ENCODE peak calls at places on chromosomes 5 and 9, in six cellular contexts. A is transverse colon, E is spleen, H is H1, I is stomach, K is HCT116. W is an unnamed sample.

GRCh38 chr5:135327429-135328127 is 71.5 kb downstream of the MACROH2A1 start:
- DNase-seq in A (no peak), E (no peak), H (no peak), I (no peak), K (no peak), W (no peak)

GRCh38 chr9:26502311-26502710 is 390.3 kb downstream of the CAAP1 start:
- DNase-seq in A (no peak), E (no peak), H (no peak), I (no peak), K (no peak), W (no peak)

GRCh38 chr5:154520861-154521453 is 42.9 kb upstream of the HAND1 start:
- DNase-seq in A (peak), E (no peak), H (peak), I (no peak), K (peak), W (peak)

GRCh38 chr9:88533951-88534455 is 975 bp upstream of the NXNL2 start:
- DNase-seq in A (peak), E (peak), H (peak), I (peak), K (no peak), W (peak)

GRCh38 chr5:73780297-73781080 is 154.5 kb downstream of the ARHGEF28 start:
- DNase-seq in A (peak), E (no peak), H (no peak), I (no peak), K (no peak), W (no peak)

GRCh38 chr5:178057839-178058238 is 55.5 kb upstream of the N4BP3 start:
- DNase-seq in A (no peak), E (no peak), H (no peak), I (no peak), K (no peak), W (no peak)

GRCh38 chr5:45132972-45133371 is 324.2 kb downstream of the MRPS30 start:
- DNase-seq in A (no peak), E (no peak), H (no peak), I (no peak), K (no peak), W (no peak)

GRCh38 chr9:34579097-34579818 is 10.3 kb downstream of the CNTFR start:
- DNase-seq in A (peak), E (no peak), H (no peak), I (no peak), K (no peak), W (no peak)

GRCh38 chr5:137192293-137192743 is 306.8 kb downstream of the SPOCK1 start:
- DNase-seq in A (no peak), E (no peak), H (no peak), I (no peak), K (no peak), W (no peak)

GRCh38 chr9:130206579-130206978 is 34.4 kb downstream of the NCS1 start:
- DNase-seq in A (no peak), E (no peak), H (no peak), I (no peak), K (no peak), W (no peak)

GRCh38 chr5:93378073-93378472 is 202.9 kb downstream of the NR2F1-AS1 start:
- DNase-seq in A (no peak), E (no peak), H (no peak), I (no peak), K (no peak), W (no peak)

GRCh38 chr5:68074048-68074632 is 141.4 kb upstream of the PIK3R1 start:
- DNase-seq in A (no peak), E (no peak), H (no peak), I (peak), K (no peak), W (no peak)

GRCh38 chr5:68071731-68072130 is 143.8 kb upstream of the PIK3R1 start:
- DNase-seq in A (no peak), E (no peak), H (no peak), I (no peak), K (no peak), W (no peak)

GRCh38 chr5:68070641-68071191 is 144.8 kb upstream of the PIK3R1 start:
- DNase-seq in A (no peak), E (no peak), H (no peak), I (no peak), K (no peak), W (no peak)

GRCh38 chr5:68068204-68068603 is 147.4 kb upstream of the PIK3R1 start:
- DNase-seq in A (no peak), E (no peak), H (no peak), I (no peak), K (no peak), W (no peak)

DNA sequence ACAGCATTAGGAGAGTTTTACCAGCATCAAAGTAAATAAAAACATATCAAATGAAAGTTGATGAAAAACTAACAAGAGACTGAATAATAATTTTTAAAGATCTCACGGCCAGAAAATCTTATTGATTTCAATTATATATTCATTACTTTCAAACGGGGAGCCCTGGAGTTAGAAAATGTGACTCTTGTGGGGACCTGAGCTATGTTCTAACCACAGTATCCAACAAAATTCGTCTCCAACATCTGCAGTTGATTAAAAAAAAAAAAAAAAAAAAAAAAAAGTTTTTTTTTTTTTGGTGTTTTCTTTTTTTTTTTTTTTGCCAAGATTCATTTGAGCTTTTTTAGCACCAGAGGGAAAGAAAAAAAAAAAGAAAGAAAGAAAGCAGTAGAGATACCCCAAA is 144.3 kb upstream of the PIK3R1 start:
- DNase-seq in A (no peak), E (no peak), H (no peak), I (no peak), K (no peak), W (no peak)
- H3K4me3 ChIP-seq in A (no peak), E (no peak), H (no peak), I (no peak), K (no peak), W (no peak)

GRCh38 chr9:115118471-115119156 is 657 bp upstream of the TNC start:
- DNase-seq in A (peak), E (peak), H (peak), I (peak), K (peak), W (no peak)

GRCh38 chr9:115122937-115123336 is 5.0 kb upstream of the TNC start:
- DNase-seq in A (no peak), E (no peak), H (no peak), I (no peak), K (no peak), W (no peak)

GRCh38 chr9:115116620-115117284 is 1.2 kb downstream of the TNC start:
- DNase-seq in A (no peak), E (no peak), H (no peak), I (no peak), K (no peak), W (no peak)

GRCh38 chr9:115117999-115118470 is at the start of gene TNC:
- DNase-seq in A (peak), E (peak), H (peak), I (peak), K (no peak), W (no peak)

DNA sequence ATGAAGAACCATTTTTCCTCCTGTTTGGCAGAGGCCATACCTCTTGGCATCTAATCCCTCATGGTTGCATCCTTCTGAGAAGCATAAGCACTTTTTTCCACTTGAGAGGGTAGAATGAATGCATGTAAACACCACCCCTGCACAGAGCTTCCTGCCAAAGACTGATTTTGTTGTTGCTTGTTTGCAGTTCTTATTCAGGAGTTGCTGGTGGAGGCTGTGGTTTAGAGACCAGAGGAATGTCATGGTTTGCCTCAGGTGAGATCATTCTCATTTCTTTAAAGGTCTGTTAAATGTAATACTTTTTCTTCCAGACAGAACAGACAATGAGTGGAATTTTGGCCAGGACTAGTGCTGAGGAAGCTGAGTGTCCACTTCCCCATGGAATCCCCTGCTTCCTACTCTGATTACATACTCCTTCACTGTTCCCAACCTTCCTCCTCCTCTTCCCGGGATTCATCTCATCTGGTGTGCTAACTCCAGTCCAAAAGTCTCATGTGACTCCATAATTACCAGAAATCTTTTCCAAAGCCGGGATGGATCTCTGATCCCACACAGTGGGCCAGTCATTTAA is 3.3 kb upstream of the TNC start:
- DNase-seq in A (no peak), E (no peak), H (no peak), I (no peak), K (no peak), W (no peak)
- TF ChIP-seq POLR2AphosphoS5 in A (no peak), E (no peak), H (no peak), I (no peak), K (no peak), W (no peak)

GRCh38 chr5:173721259-173722232 is 105.1 kb upstream of the BOD1 start:
- DNase-seq in A (no peak), E (no peak), H (no peak), I (no peak), K (no peak), W (no peak)
- TF ChIP-seq CTCF in A (no peak), E (no peak), H (no peak), I (no peak), K (no peak), W (no peak)

DNA sequence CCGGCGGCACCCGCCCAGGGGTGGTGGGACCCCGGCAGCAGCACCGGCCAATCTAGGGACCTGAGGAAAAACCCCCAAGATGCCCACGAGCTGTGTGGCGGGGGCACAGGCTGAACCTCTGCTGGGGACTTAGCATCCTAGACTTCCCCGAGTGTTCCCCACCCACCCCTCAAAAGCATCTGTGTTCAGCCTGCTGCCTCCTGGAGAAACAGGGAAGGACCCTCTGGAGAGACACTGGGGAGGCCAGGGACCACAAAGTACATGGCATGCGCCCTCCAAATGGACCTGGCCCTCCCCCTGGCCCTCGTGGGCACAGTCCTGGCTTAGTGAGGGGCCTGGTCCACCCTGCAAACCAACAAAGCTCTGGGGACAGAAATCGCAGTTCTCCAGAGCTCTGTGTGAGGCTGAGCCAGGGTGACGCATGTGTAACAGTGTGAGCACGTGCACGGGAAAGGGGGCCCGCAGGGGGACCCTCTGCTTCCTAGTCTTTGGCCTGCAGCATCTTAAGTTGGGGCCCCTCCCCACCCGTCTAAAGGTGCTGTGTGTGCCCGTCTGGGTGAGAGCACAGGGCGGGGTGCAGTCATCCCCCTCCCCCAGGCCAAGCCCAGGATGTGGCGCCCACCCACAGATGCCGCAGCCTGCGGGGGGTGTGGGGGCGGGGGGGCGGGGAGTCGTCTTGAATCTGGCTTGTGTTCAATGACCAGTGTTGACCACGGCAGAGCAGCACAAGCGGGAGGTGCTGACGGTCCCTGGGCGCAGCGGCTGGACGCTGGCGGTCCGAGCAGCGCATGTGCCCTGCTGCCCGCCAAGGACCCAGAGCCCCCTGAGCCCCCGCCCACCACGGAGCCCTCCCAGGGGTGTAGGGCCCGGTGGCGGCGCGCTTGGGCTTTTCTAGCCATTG is 668 bp upstream of the KCNT1 start:
- DNase-seq in A (no peak), E (no peak), H (no peak), I (no peak), K (no peak), W (no peak)
- H3K4me3 ChIP-seq in A (no peak), E (peak), H (peak), I (no peak), K (peak), W (no peak)

GRCh38 chr9:136118061-136118366 is 661 bp downstream of the TMEM250 start:
- DNase-seq in A (no peak), E (no peak), H (peak), I (no peak), K (no peak), W (no peak)

GRCh38 chr9:136119259-136120118 is 814 bp upstream of the TMEM250 start:
- DNase-seq in A (peak), E (no peak), H (no peak), I (no peak), K (no peak), W (no peak)

GRCh38 chr9:136120119-136120393 is 1.4 kb upstream of the TMEM250 start:
- DNase-seq in A (peak), E (no peak), H (no peak), I (no peak), K (no peak), W (no peak)

GRCh38 chr9:136117291-136118060 is 1.2 kb downstream of the TMEM250 start:
- DNase-seq in A (peak), E (peak), H (no peak), I (peak), K (no peak), W (peak)

DNA sequence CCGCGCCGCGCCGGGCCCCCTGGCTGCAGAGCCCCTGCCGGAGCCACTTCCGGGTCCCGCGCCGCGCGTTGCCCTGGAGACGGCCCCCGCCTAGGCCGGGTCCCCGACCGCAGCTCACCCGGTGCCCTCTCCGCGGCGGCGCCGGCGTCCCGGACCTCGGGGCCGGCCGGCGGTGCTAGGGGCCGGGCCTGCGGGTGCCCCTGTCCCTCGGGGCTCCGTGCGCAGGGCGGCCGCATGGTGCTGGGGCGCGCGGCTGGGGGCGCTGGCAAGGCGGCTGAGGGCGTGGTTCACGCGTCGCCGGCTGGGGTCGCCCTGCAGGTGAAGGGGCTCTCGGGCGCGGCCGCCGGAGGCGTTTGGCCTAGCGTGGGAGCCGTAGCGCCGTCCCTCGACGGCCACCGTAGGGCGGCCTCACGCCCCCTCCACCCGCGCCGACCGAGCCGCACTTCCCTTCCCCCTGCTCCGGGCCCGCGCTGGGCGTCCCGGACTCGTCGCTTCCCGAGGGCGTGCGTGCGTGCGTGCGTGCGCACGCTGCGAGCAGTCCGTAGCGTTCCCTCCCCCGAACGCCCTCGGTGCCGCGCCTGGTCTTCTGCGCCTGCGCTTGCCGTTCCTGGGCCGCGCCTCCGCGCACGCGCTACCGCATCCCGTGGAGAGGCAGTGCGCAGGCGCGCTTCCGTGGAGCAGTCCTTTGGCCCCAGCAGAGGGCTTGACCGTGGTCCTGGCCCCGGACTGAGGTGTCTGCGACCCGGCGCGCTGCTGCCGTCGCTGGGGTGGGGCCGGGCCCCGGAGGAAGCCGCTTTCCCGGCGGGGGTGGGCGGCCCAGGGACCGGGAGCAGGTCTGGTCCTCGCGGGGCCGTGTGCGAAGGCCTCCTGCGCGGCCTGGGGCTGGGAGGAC is at the start of gene TMEM250:
- DNase-seq in A (peak), E (peak), H (peak), I (peak), K (peak), W (peak)
- TF ChIP-seq POLR2AphosphoS5 in A (peak), E (peak), H (peak), I (peak), K (peak), W (peak)

GRCh38 chr9:106634183-106634582 is 228.8 kb upstream of the ZNF462 start:
- DNase-seq in A (no peak), E (no peak), H (no peak), I (no peak), K (no peak), W (no peak)

GRCh38 chr9:106634641-106635040 is 228.3 kb upstream of the ZNF462 start:
- DNase-seq in A (no peak), E (no peak), H (no peak), I (no peak), K (no peak), W (no peak)

GRCh38 chr9:106643211-106643930 is 219.6 kb upstream of the ZNF462 start:
- DNase-seq in A (no peak), E (no peak), H (no peak), I (no peak), K (no peak), W (no peak)

GRCh38 chr9:106644661-106645060 is 218.3 kb upstream of the ZNF462 start:
- DNase-seq in A (no peak), E (no peak), H (no peak), I (no peak), K (no peak), W (no peak)

GRCh38 chr9:106639873-106640568 is 222.9 kb upstream of the ZNF462 start:
- DNase-seq in A (no peak), E (no peak), H (no peak), I (no peak), K (no peak), W (no peak)
- TF ChIP-seq CTCF in A (no peak), E (no peak), H (no peak), I (no peak), K (no peak), W (no peak)

GRCh38 chr5:112709416-112709815 is 28.3 kb upstream of the APC start:
- DNase-seq in A (no peak), E (no peak), H (no peak), I (no peak), K (no peak), W (no peak)
- H3K4me3 ChIP-seq in A (no peak), E (no peak), H (no peak), I (peak), K (no peak), W (no peak)

DNA sequence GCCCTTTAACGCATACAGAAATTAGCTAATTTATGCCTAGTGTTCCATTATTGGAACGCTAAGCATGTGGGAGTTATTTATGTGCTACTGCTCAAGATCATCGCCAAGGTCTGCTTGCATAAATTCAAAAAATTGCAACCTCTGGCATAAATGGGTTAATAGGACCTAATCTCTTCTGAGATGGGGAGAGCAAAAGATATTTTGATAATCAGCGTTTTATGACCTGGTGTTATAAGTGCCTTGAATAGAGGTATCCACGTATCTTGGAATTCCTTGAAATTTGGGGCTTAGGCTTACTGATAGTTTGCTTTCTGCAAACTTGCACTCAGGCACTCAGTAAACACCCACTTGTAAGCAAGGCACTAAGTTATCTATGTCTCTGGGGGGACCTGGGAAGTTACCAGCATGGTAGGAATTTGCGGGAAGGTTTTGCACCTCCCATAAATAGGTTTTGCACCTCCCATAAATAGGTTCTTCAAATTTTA is 1.8 kb downstream of the SUB1 start:
- DNase-seq in A (no peak), E (no peak), H (no peak), I (no peak), K (no peak), W (no peak)
- TF ChIP-seq POLR2AphosphoS5 in A (no peak), E (no peak), H (no peak), I (no peak), K (no peak), W (no peak)